ENCODE peak calls at places on chromosome 18, in five cellular contexts. One of them, this sample, is unnamed.

GRCh38 chr18:70019136-70019535 is 71.5 kb upstream of the CD226 start:
- DNase-seq in activated CD4-positive, alpha-beta T cell treated with anti-CD3 and anti-CD28 coated beads, Interleukin-2, amount 50 U/mL, for 4 hours: no peak
- DNase-seq in NCI-H1105: no peak
- DNase-seq in effector memory CD4-positive, alpha-beta T cell: no peak
- DNase-seq in adrenal gland: no peak
- DNase-seq in this sample: no peak

GRCh38 chr18:51211552-51211951 is 14.1 kb upstream of the MEX3C start:
- DNase-seq in NCI-H1105: no peak
- DNase-seq in adrenal gland: peak; percentile 40
- DNase-seq in effector memory CD4-positive, alpha-beta T cell: peak; percentile 4
- DNase-seq in activated CD4-positive, alpha-beta T cell treated with anti-CD3 and anti-CD28 coated beads, Interleukin-2, amount 50 U/mL, for 4 hours: no peak
- DNase-seq in this sample: no peak

GRCh38 chr18:78801011-78801410 is 178.6 kb upstream of the SALL3 start:
- DNase-seq in effector memory CD4-positive, alpha-beta T cell: no peak
- DNase-seq in NCI-H1105: no peak
- DNase-seq in activated CD4-positive, alpha-beta T cell treated with anti-CD3 and anti-CD28 coated beads, Interleukin-2, amount 50 U/mL, for 4 hours: no peak
- DNase-seq in adrenal gland: no peak
- DNase-seq in this sample: no peak

GRCh38 chr18:37230762-37231161 is 334.8 kb downstream of the CELF4 start:
- DNase-seq in NCI-H1105: no peak
- DNase-seq in activated CD4-positive, alpha-beta T cell treated with anti-CD3 and anti-CD28 coated beads, Interleukin-2, amount 50 U/mL, for 4 hours: no peak
- DNase-seq in effector memory CD4-positive, alpha-beta T cell: no peak
- DNase-seq in adrenal gland: peak; percentile 42
- DNase-seq in this sample: no peak

GRCh38 chr18:13461488-13461887 is 242.9 kb downstream of the LDLRAD4 start:
- DNase-seq in effector memory CD4-positive, alpha-beta T cell: no peak
- DNase-seq in adrenal gland: no peak
- DNase-seq in activated CD4-positive, alpha-beta T cell treated with anti-CD3 and anti-CD28 coated beads, Interleukin-2, amount 50 U/mL, for 4 hours: no peak
- DNase-seq in NCI-H1105: no peak
- DNase-seq in this sample: no peak

GRCh38 chr18:74517236-74517630 is 17.1 kb upstream of the CNDP1 start:
- DNase-seq in NCI-H1105: no peak
- DNase-seq in activated CD4-positive, alpha-beta T cell treated with anti-CD3 and anti-CD28 coated beads, Interleukin-2, amount 50 U/mL, for 4 hours: no peak
- DNase-seq in adrenal gland: no peak
- DNase-seq in effector memory CD4-positive, alpha-beta T cell: no peak
- DNase-seq in this sample: no peak

GRCh38 chr18:36481201-36481657 is 183.7 kb downstream of the FHOD3 start:
- DNase-seq in NCI-H1105: no peak
- DNase-seq in effector memory CD4-positive, alpha-beta T cell: no peak
- DNase-seq in activated CD4-positive, alpha-beta T cell treated with anti-CD3 and anti-CD28 coated beads, Interleukin-2, amount 50 U/mL, for 4 hours: no peak
- DNase-seq in adrenal gland: no peak
- DNase-seq in this sample: no peak

GRCh38 chr18:60022671-60023276 is 123.0 kb downstream of the PMAIP1 start:
- DNase-seq in adrenal gland: no peak
- DNase-seq in activated CD4-positive, alpha-beta T cell treated with anti-CD3 and anti-CD28 coated beads, Interleukin-2, amount 50 U/mL, for 4 hours: no peak
- DNase-seq in effector memory CD4-positive, alpha-beta T cell: no peak
- DNase-seq in NCI-H1105: no peak
- DNase-seq in this sample: no peak

This sample was measured in activated T-helper 9 cell treated with anti-CD3 and anti-CD28 coated beads, Interleukin-2, amount 50 U/mL, for 16 hours.